ENCODE peak calls at places on chromosomes 11 and 22, in six cellular contexts. O, D, F, U, C and T are unnamed samples.

GRCh38 chr11:91871791-91872190 is 352.8 kb upstream of the FAT3 start:
- DNase-seq in O (no peak), D (no peak), F (no peak), U (no peak), C (no peak), T (no peak)

GRCh38 chr11:115598502-115598901 is 94.3 kb upstream of the CADM1 start:
- DNase-seq in O (no peak), D (no peak), F (no peak), U (no peak), C (no peak), T (no peak)

GRCh38 chr11:14082338-14082737 is 119.8 kb downstream of the SPON1 start:
- DNase-seq in O (no peak), D (no peak), F (no peak), U (no peak), C (no peak), T (no peak)

GRCh38 chr11:61720597-61720996 is 31.8 kb upstream of the MYRF start:
- DNase-seq in O (no peak), D (no peak), F (no peak), U (no peak), C (no peak), T (no peak)

GRCh38 chr11:78140392-78141077 is 1.1 kb upstream of the ALG8 start:
- DNase-seq in O (no peak), D (no peak), F (no peak), U (no peak), C (no peak), T (no peak)

GRCh38 chr11:62552465-62552782 is 5.8 kb upstream of the AHNAK start:
- DNase-seq in O (no peak), D (no peak), F (no peak), U (no peak), C (no peak), T (no peak)

GRCh38 chr11:108895579-108896480 is 231.0 kb downstream of the DDX10 start:
- DNase-seq in O (no peak), D (no peak), F (no peak), U (no peak), C (no peak), T (no peak)

GRCh38 chr22:38148252-38148651 is 33.4 kb downstream of the PLA2G6 start:
- DNase-seq in O (peak), D (no peak), F (no peak), U (no peak), C (no peak), T (no peak)

GRCh38 chr11:14347991-14348390 is 11.0 kb downstream of the RRAS2 start:
- DNase-seq in O (no peak), D (no peak), F (no peak), U (no peak), C (no peak), T (no peak)

GRCh38 chr11:46277313-46277622 is 194 bp upstream of the CREB3L1 start:
- DNase-seq in O (no peak), D (no peak), F (no peak), U (no peak), C (peak), T (no peak)

GRCh38 chr11:117817213-117818035 is 7.1 kb downstream of the FXYD2 start:
- DNase-seq in O (peak), D (peak), F (peak), U (peak), C (peak), T (peak)

GRCh38 chr22:37552560-37553163 is 7.6 kb upstream of the CDC42EP1 start:
- DNase-seq in O (no peak), D (peak), F (no peak), U (no peak), C (no peak), T (no peak)

GRCh38 chr22:20562607-20563463 is 55.4 kb downstream of the MED15 start:
- DNase-seq in O (no peak), D (no peak), F (no peak), U (no peak), C (no peak), T (peak)
- H3K27ac ChIP-seq in O (no peak), D (no peak), F (no peak), U (no peak), C (no peak), T (no peak)

GRCh38 chr11:114259124-114259526 is 37.1 kb upstream of the NNMT start:
- DNase-seq in O (no peak), D (no peak), F (no peak), U (no peak), C (peak), T (no peak)

GRCh38 chr11:114258696-114259095 is 37.5 kb upstream of the NNMT start:
- DNase-seq in O (no peak), D (no peak), F (no peak), U (no peak), C (no peak), T (no peak)

GRCh38 chr11:114256898-114257286 is 39.3 kb upstream of the NNMT start:
- DNase-seq in O (no peak), D (no peak), F (no peak), U (no peak), C (peak), T (no peak)

GRCh38 chr11:114256176-114256897 is 39.9 kb upstream of the NNMT start:
- DNase-seq in O (no peak), D (no peak), F (no peak), U (no peak), C (no peak), T (no peak)

GRCh38 chr11:114257621-114258558 is 38.3 kb upstream of the NNMT start:
- DNase-seq in O (no peak), D (peak), F (no peak), U (no peak), C (peak), T (peak)
- TF ChIP-seq POLR2AphosphoS5 in O (no peak), D (no peak), F (peak), U (no peak), C (peak), T (no peak)

GRCh38 chr11:33700425-33701271 is at the start of gene C11orf91:
- DNase-seq in O (peak), D (peak), F (peak), U (peak), C (peak), T (peak)
- TF ChIP-seq POLR2A in O (no peak), D (peak), F (no peak), U (no peak), C (no peak), T (peak)

GRCh38 chr11:64196616-64197015 is 9.9 kb upstream of the FERMT3 start:
- DNase-seq in O (no peak), D (no peak), F (no peak), U (no peak), C (no peak), T (no peak)
- H3K27ac ChIP-seq in O (no peak), D (no peak), F (no peak), U (no peak), C (no peak), T (no peak)

GRCh38 chr11:33733978-33734377 is 2.2 kb downstream of the CD59 start:
- DNase-seq in O (no peak), D (no peak), F (no peak), U (no peak), C (no peak), T (no peak)

GRCh38 chr11:33735166-33735425 is 1.1 kb downstream of the CD59 start:
- DNase-seq in O (no peak), D (no peak), F (no peak), U (no peak), C (no peak), T (no peak)

GRCh38 chr11:33736148-33736809 is at the start of gene CD59:
- DNase-seq in O (peak), D (peak), F (peak), U (peak), C (peak), T (peak)

GRCh38 chr11:33735426-33736147 is 636 bp downstream of the CD59 start:
- DNase-seq in O (no peak), D (peak), F (no peak), U (peak), C (peak), T (peak)

DNA sequence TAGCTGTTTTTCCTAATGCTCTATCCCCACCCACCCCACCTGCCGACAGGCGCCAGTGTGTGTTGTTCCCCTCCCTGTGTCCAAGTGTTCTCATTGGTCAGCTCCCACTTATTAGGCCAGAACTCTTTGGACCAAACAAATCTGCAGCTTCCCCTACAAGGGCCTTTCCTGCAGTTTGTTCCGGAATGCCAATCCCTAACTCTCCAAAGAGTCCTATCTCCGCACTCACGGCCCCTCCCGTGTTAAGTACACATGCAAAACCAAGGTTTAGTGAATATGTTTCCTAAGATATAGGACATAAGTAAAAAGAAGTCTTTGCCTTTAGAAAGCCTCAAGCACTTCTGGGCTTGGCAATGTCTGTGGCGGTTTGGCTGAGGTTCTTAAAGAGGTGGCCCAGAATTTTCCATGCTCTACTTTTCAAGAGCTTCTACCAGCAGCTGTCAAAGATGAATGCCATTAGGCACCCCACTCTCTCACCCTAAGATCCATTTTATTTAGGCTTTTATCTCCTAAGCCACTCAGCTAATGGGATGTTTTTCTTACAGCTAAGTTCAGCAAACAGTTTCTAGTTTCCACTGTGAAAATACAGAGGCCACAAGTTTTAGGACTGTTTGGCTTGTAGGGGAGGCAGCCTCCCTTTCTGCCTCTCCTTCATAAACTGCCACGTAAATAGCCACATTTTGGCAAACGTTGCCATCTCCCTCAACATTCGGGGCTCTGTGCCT is 1.6 kb downstream of the CD59 start:
- DNase-seq in O (no peak), D (no peak), F (no peak), U (peak), C (peak), T (peak)
- TF ChIP-seq POLR2AphosphoS5 in O (no peak), D (no peak), F (peak), U (peak), C (peak), T (no peak)

GRCh38 chr11:66007201-66007634 is 4.6 kb upstream of the CST6 start:
- DNase-seq in O (no peak), D (no peak), F (no peak), U (no peak), C (no peak), T (no peak)

GRCh38 chr11:66008095-66008467 is 3.7 kb upstream of the CST6 start:
- DNase-seq in O (no peak), D (no peak), F (no peak), U (no peak), C (no peak), T (no peak)

GRCh38 chr11:66006891-66007176 is 4.5 kb downstream of the BANF1 start:
- DNase-seq in O (no peak), D (no peak), F (no peak), U (no peak), C (no peak), T (no peak)

GRCh38 chr11:66004186-66004585 is 1.9 kb downstream of the BANF1 start:
- DNase-seq in O (no peak), D (no peak), F (no peak), U (no peak), C (no peak), T (no peak)

GRCh38 chr11:66006134-66006890 is 4.0 kb downstream of the BANF1 start:
- DNase-seq in O (no peak), D (no peak), F (no peak), U (no peak), C (no peak), T (no peak)
- TF ChIP-seq POLR2A in O (no peak), D (no peak), F (no peak), U (no peak), C (no peak), T (no peak)

GRCh38 chr11:65572356-65573043 is at the start of gene FAM89B:
- DNase-seq in O (no peak), D (peak), F (peak), U (peak), C (peak), T (peak)

GRCh38 chr11:65574963-65575567 is 788 bp upstream of the EHBP1L1 start:
- DNase-seq in O (no peak), D (no peak), F (no peak), U (peak), C (no peak), T (no peak)

GRCh38 chr11:65573391-65574146 is 1.2 kb downstream of the FAM89B start:
- DNase-seq in O (no peak), D (no peak), F (no peak), U (no peak), C (no peak), T (no peak)

GRCh38 chr11:65575568-65576231 is at the start of gene EHBP1L1:
- DNase-seq in O (no peak), D (no peak), F (no peak), U (peak), C (no peak), T (no peak)

GRCh38 chr11:65574147-65574962 is 1.5 kb upstream of the EHBP1L1 start:
- DNase-seq in O (peak), D (peak), F (peak), U (peak), C (peak), T (peak)
- H3K27ac ChIP-seq in O (peak), D (no peak), F (peak), U (peak), C (peak), T (peak)

DNA sequence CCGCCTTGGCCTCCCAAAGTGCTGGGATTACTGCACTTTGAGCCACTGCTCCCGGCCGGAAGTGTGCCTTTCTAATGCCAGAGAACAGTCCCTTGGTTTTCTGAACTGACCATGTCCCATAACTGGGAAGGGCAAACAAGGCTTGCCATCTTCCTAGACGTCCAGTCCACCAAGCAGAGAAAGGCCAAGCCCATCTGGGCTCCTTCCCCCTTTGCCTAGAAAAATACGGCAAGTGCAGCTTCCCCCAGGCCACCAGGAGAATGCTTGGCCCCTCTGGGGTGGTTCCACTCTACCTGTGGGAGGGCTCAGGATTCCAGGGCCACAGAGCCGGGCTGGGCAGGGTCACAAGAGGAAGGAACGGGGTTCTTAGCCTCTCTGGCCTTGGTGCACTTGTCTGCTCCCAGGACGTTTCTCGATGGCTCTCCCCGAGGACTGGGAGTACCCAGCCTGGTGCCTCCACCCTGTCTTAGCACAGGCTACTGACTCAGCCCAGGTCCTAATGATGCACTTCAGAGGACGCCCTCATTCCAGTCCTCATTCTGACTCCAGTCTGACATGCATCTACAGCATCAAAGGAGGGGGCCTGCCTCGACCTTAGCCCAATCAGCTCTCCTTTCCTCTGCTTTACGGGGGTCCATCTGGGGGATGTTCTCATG is 1.2 kb downstream of the USP2 start:
- DNase-seq in O (no peak), D (no peak), F (no peak), U (no peak), C (no peak), T (no peak)
- TF ChIP-seq POLR2AphosphoS5 in O (no peak), D (no peak), F (no peak), U (no peak), C (no peak), T (no peak)

DNA sequence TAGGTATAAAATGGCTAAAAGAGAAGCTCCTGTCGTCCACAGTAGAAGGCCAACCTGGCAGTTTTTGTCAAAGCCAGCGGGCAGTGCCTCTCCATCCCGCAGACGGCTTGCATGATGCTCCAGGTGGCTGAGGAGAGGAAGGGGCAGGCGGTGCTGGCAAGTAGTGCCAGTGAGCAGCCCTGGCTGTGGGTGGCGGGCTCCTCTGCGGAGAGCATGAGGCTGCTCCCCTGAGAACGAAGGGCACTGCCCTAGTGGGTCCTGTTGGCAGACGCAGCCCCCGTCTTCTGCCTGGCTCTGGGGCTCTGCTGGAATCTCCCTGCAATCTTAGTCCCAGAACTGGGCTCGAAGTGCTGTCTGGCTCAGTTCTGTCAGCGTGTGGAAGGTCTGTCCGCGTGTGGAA is 50.9 kb downstream of the SBF1 start:
- DNase-seq in O (no peak), D (no peak), F (no peak), U (no peak), C (no peak), T (no peak)
- TF ChIP-seq POLR2A in O (no peak), D (no peak), F (no peak), U (no peak), C (no peak), T (no peak)